ENCODE peak calls at places on chromosomes 1 and 21, in eight cellular contexts. I is CD8-positive, alpha-beta T cell; H is hepatocyte; V is epithelial cell of esophagus; Z is lower leg skin; L is GM06990; M is stomach; A is sigmoid colon. Q is an unnamed sample.

GRCh38 chr1:31811605-31812004 is 4.2 kb downstream of the SPOCD1 start:
- DNase-seq in I (no peak), H (peak), V (no peak), Z (peak), L (no peak), M (no peak), A (no peak), Q (peak)

GRCh38 chr1:208158640-208159541 is 85.3 kb downstream of the PLXNA2 start:
- DNase-seq in I (no peak), H (peak), V (no peak), Z (no peak), L (no peak), M (no peak), A (peak), Q (no peak)

GRCh38 chr1:202106340-202107284 is 16.1 kb upstream of the GPR37L1 start:
- DNase-seq in I (no peak), H (peak), V (peak), Z (no peak), L (no peak), M (peak), A (no peak), Q (no peak)

GRCh38 chr1:228101994-228102790 is 933 bp downstream of the C1orf35 start:
- DNase-seq in I (peak), H (peak), V (peak), Z (peak), L (peak), M (peak), A (peak), Q (no peak)

GRCh38 chr1:28273216-28273860 is 14.0 kb downstream of the SESN2 start:
- DNase-seq in I (no peak), H (no peak), V (no peak), Z (no peak), L (no peak), M (no peak), A (peak), Q (no peak)

GRCh38 chr1:78375996-78376395 is 114.8 kb upstream of the PTGFR start:
- DNase-seq in I (no peak), H (no peak), V (no peak), Z (no peak), L (no peak), M (no peak), A (no peak), Q (peak)

GRCh38 chr1:171581766-171582165 is 40.3 kb upstream of the MYOCOS start:
- DNase-seq in I (no peak), H (no peak), V (no peak), Z (no peak), L (no peak), M (no peak), A (no peak), Q (no peak)

GRCh38 chr1:215002471-215002870 is 80.1 kb upstream of the KCNK2 start:
- DNase-seq in I (no peak), H (no peak), V (peak), Z (no peak), L (no peak), M (no peak), A (no peak), Q (peak)

GRCh38 chr1:111851552-111851951 is 95.9 kb downstream of the DDX20 start:
- DNase-seq in I (no peak), H (no peak), V (peak), Z (no peak), L (no peak), M (no peak), A (no peak), Q (no peak)

GRCh38 chr1:41448831-41449230 is 35.7 kb downstream of the EDN2 start:
- DNase-seq in I (no peak), H (no peak), V (no peak), Z (no peak), L (no peak), M (no peak), A (no peak), Q (no peak)

GRCh38 chr1:91523462-91523861 is 22.8 kb downstream of the CDC7 start:
- DNase-seq in I (no peak), H (no peak), V (no peak), Z (no peak), L (no peak), M (no peak), A (no peak), Q (peak)

GRCh38 chr1:62841587-62842169 is 57.7 kb downstream of the ATG4C start:
- DNase-seq in I (no peak), H (peak), V (peak), Z (no peak), L (peak), M (no peak), A (no peak), Q (peak)

GRCh38 chr1:25642710-25643109 is 26.1 kb downstream of the MAN1C1 start:
- DNase-seq in I (peak), H (no peak), V (no peak), Z (peak), L (peak), M (peak), A (no peak), Q (peak)

GRCh38 chr1:214717323-214717722 is 114.3 kb downstream of the CENPF start:
- DNase-seq in I (no peak), H (no peak), V (peak), Z (no peak), L (no peak), M (no peak), A (no peak), Q (no peak)

GRCh38 chr1:2386636-2387611 is 4.4 kb downstream of the MORN1 start:
- DNase-seq in I (no peak), H (no peak), V (no peak), Z (peak), L (no peak), M (no peak), A (peak), Q (no peak)

GRCh38 chr1:160403244-160403643 is 2.9 kb downstream of the VANGL2 start:
- DNase-seq in I (no peak), H (peak), V (no peak), Z (no peak), L (no peak), M (no peak), A (no peak), Q (peak)

GRCh38 chr1:10253755-10254154 is 43.4 kb downstream of the KIF1B start:
- DNase-seq in I (no peak), H (peak), V (peak), Z (no peak), L (no peak), M (no peak), A (peak), Q (peak)

GRCh38 chr1:43348809-43349593 is 9.8 kb upstream of the CDC20 start:
- DNase-seq in I (peak), H (peak), V (peak), Z (peak), L (no peak), M (peak), A (peak), Q (no peak)

GRCh38 chr1:13702425-13703127 is 2.6 kb downstream of the PRDM2 start:
- DNase-seq in I (peak), H (no peak), V (no peak), Z (no peak), L (peak), M (no peak), A (no peak), Q (no peak)

GRCh38 chr1:194052514-194053333 is 866.3 kb upstream of the B3GALT2 start:
- DNase-seq in I (no peak), H (no peak), V (no peak), Z (no peak), L (no peak), M (no peak), A (no peak), Q (no peak)

GRCh38 chr1:58854576-58854975 is 70.7 kb upstream of the JUN start:
- DNase-seq in I (no peak), H (no peak), V (no peak), Z (no peak), L (peak), M (no peak), A (no peak), Q (no peak)

GRCh38 chr1:101140041-101140718 is 96.6 kb upstream of the S1PR1 start:
- DNase-seq in I (no peak), H (no peak), V (no peak), Z (no peak), L (no peak), M (no peak), A (no peak), Q (no peak)

GRCh38 chr1:184745929-184746583 is 8.6 kb downstream of the EDEM3 start:
- DNase-seq in I (no peak), H (no peak), V (no peak), Z (no peak), L (no peak), M (no peak), A (no peak), Q (no peak)

GRCh38 chr1:20199410-20199809 is 13.1 kb upstream of the PLA2G2C start:
- DNase-seq in I (no peak), H (peak), V (peak), Z (no peak), L (no peak), M (no peak), A (no peak), Q (no peak)

GRCh38 chr1:205317311-205317917 is 4.1 kb downstream of the NUAK2 start:
- DNase-seq in I (no peak), H (peak), V (peak), Z (peak), L (no peak), M (peak), A (no peak), Q (no peak)

GRCh38 chr21:45938811-45939520 is 42.6 kb upstream of the COL6A1 start:
- DNase-seq in I (no peak), H (no peak), V (no peak), Z (no peak), L (no peak), M (no peak), A (no peak), Q (no peak)

GRCh38 chr1:81681104-81681503 is 119.6 kb upstream of the ADGRL2 start:
- DNase-seq in I (no peak), H (no peak), V (no peak), Z (no peak), L (no peak), M (no peak), A (no peak), Q (peak)

GRCh38 chr21:44958471-44959191 is 18.8 kb downstream of the SLX9 start:
- DNase-seq in I (no peak), H (peak), V (no peak), Z (peak), L (no peak), M (peak), A (peak), Q (peak)

GRCh38 chr21:31732891-31733520 is 1.1 kb upstream of the SCAF4 start:
- DNase-seq in I (no peak), H (peak), V (no peak), Z (no peak), L (no peak), M (no peak), A (peak), Q (no peak)

GRCh38 chr1:236128646-236129178 is 13.6 kb upstream of the GPR137B start:
- DNase-seq in I (no peak), H (no peak), V (peak), Z (no peak), L (no peak), M (no peak), A (no peak), Q (no peak)

GRCh38 chr1:21669287-21670058 is at the start of gene RAP1GAP:
- DNase-seq in I (no peak), H (peak), V (peak), Z (peak), L (no peak), M (peak), A (peak), Q (no peak)

GRCh38 chr1:21667348-21668231 is 1.6 kb downstream of the RAP1GAP start:
- DNase-seq in I (no peak), H (no peak), V (no peak), Z (peak), L (no peak), M (no peak), A (peak), Q (no peak)

GRCh38 chr1:21666572-21667320 is 2.4 kb downstream of the RAP1GAP start:
- DNase-seq in I (no peak), H (no peak), V (no peak), Z (no peak), L (no peak), M (peak), A (peak), Q (peak)

GRCh38 chr1:21669033-21669286 is 197 bp downstream of the RAP1GAP start:
- DNase-seq in I (no peak), H (no peak), V (no peak), Z (no peak), L (no peak), M (no peak), A (no peak), Q (no peak)

GRCh38 chr1:21668232-21669032 is 725 bp downstream of the RAP1GAP start:
- DNase-seq in I (no peak), H (no peak), V (no peak), Z (peak), L (no peak), M (peak), A (peak), Q (no peak)
- H3K4me3 ChIP-seq in I (peak), H (peak), V (no peak), Z (no peak), L (no peak), M (peak), A (peak), Q (no peak)

GRCh38 chr1:48688102-48688760 is 88.5 kb downstream of the BEND5 start:
- DNase-seq in I (no peak), H (no peak), V (no peak), Z (peak), L (no peak), M (no peak), A (no peak), Q (no peak)
- TF ChIP-seq CTCF in I (no peak), H (peak), V (peak), Z (no peak), L (peak), M (no peak), A (no peak), Q (peak)

GRCh38 chr1:109466100-109466439 is 276 bp upstream of the SYPL2 start:
- DNase-seq in I (no peak), H (no peak), V (no peak), Z (no peak), L (no peak), M (no peak), A (no peak), Q (peak)
- H3K4me3 ChIP-seq in I (peak), H (peak), V (peak), Z (peak), L (no peak), M (peak), A (peak), Q (peak)

DNA sequence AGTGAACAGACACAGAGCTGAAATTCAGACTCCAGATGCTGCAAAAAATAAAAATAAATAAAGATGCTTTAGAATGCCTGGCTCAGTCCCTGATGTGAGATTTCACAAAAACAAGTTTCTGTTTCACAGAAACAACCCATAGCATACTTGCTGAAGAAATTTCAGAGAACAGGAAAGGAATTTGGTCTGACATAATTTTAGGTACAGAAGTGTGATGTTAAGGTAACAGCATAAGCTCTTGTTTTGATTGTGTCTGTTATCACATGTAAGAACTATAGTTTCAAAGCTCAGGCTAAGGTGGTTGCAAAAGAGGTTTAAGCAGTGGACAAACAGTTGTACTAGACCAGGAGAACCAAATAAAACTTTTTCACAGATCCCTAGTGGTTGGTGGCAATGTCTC is 152.1 kb downstream of the PTGER3 start:
- DNase-seq in I (no peak), H (no peak), V (no peak), Z (no peak), L (no peak), M (no peak), A (no peak), Q (no peak)
- TF ChIP-seq CTCF in I (no peak), H (no peak), V (no peak), Z (no peak), L (no peak), M (no peak), A (no peak), Q (no peak)

DNA sequence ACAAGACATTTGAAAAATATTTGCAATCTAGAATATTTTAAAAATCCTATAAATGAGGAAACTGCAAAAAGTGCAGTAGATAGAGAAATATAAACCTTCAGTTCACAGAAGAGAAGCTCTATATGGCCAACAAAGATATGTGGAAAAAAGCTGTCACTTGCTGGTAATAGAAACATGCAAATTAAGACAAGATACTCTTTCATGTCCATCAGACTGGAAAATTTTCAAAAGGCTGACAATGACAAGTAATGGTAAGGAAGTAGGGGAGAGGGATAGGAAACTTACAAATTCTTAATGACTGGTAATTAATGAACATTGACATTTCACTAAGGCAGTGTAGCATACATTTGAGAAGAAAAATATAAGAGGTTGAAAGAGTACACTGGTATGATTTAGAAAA is 147.9 kb downstream of the MRPL39 start:
- DNase-seq in I (no peak), H (no peak), V (no peak), Z (no peak), L (peak), M (no peak), A (no peak), Q (no peak)
- H3K4me3 ChIP-seq in I (no peak), H (no peak), V (no peak), Z (no peak), L (no peak), M (no peak), A (no peak), Q (no peak)

GRCh38 chr1:33337994-33338494 is 17.1 kb upstream of the A3GALT2 start:
- DNase-seq in I (no peak), H (no peak), V (no peak), Z (no peak), L (no peak), M (no peak), A (peak), Q (peak)

GRCh38 chr1:33341190-33341589 is 20.3 kb upstream of the A3GALT2 start:
- DNase-seq in I (no peak), H (no peak), V (peak), Z (no peak), L (no peak), M (no peak), A (no peak), Q (no peak)

GRCh38 chr1:33339413-33339812 is 18.5 kb upstream of the A3GALT2 start:
- DNase-seq in I (no peak), H (no peak), V (no peak), Z (no peak), L (no peak), M (no peak), A (peak), Q (no peak)

GRCh38 chr1:33336580-33336979 is 15.7 kb upstream of the A3GALT2 start:
- DNase-seq in I (no peak), H (no peak), V (no peak), Z (no peak), L (no peak), M (no peak), A (no peak), Q (no peak)

GRCh38 chr1:33338495-33339211 is 17.8 kb upstream of the A3GALT2 start:
- DNase-seq in I (no peak), H (peak), V (peak), Z (peak), L (no peak), M (peak), A (peak), Q (peak)
- TF ChIP-seq CTCF in I (no peak), H (no peak), V (no peak), Z (no peak), L (no peak), M (no peak), A (no peak), Q (no peak)